ENCODE peak calls at places on chromosomes 6 and 20, in six cellular contexts. G is sigmoid colon, I is astrocyte, R is heart right ventricle, S is dorsolateral prefrontal cortex, C is BJ. J is an unnamed sample. For H3K27me3, the result is how much of the 10 kb centered on the place peaks cover.

GRCh38 chr6:44976677-44977405 is 351.3 kb upstream of the RUNX2 start:
- DNase-seq in S (no peak), C (no peak), R (no peak), I (peak), G (no peak), J (no peak)

GRCh38 chr6:135299256-135299655 is 118.1 kb downstream of the MYB start:
- DNase-seq in S (no peak), R (no peak), C (no peak), I (peak), G (no peak), J (no peak)

GRCh38 chr6:37791156-37791919 is 28.2 kb upstream of the ZFAND3 start:
- DNase-seq in S (peak), I (peak), R (peak), C (peak), G (peak), J (peak)

GRCh38 chr6:102812242-102812641 is 1418.7 kb downstream of the GRIK2 start:
- DNase-seq in C (peak), G (no peak), S (no peak), I (no peak), R (no peak), J (no peak)

GRCh38 chr20:16639027-16639941 is 66.0 kb upstream of the KIF16B start:
- DNase-seq in S (no peak), R (no peak), C (no peak), I (no peak), G (no peak), J (no peak)

GRCh38 chr6:13453771-13454251 is 33.6 kb downstream of the GFOD1 start:
- DNase-seq in I (peak), S (no peak), G (no peak), R (no peak), C (no peak), J (peak)

GRCh38 chr20:54026300-54027064 is 43.9 kb downstream of the BCAS1 start:
- DNase-seq in G (no peak), R (no peak), C (no peak), I (no peak), S (no peak), J (no peak)

GRCh38 chr20:14189794-14190402 is 147.5 kb downstream of the FLRT3 start:
- DNase-seq in S (no peak), C (no peak), G (no peak), R (no peak), I (peak), J (no peak)

GRCh38 chr20:33311011-33311410 is 28.0 kb downstream of the BPIFB1 start:
- DNase-seq in C (no peak), I (no peak), G (no peak), R (no peak), S (no peak), J (no peak)

GRCh38 chr6:44732243-44732642 is 344.7 kb downstream of the CDC5L start:
- DNase-seq in C (no peak), S (no peak), G (no peak), R (no peak), I (no peak), J (no peak)

GRCh38 chr6:70221025-70221714 is 81.7 kb downstream of the COL9A1 start:
- DNase-seq in I (peak), R (no peak), C (no peak), S (no peak), G (no peak), J (no peak)

GRCh38 chr20:3811421-3812258 is 8.7 kb upstream of the AP5S1 start:
- DNase-seq in S (peak), I (peak), G (peak), C (peak), R (peak), J (no peak)
- H3K4me3 ChIP-seq in S (peak), I (peak), G (peak), C (peak), R (peak), J (no peak)

GRCh38 chr6:117906454-117906904 is 585 bp upstream of the SLC35F1 start:
- DNase-seq in C (no peak), I (no peak), G (no peak), R (no peak), S (no peak), J (no peak)

GRCh38 chr6:117908246-117909107 is 1.4 kb downstream of the SLC35F1 start:
- DNase-seq in G (no peak), R (no peak), C (no peak), S (peak), I (no peak), J (no peak)

GRCh38 chr6:117909638-117910037 is 2.6 kb downstream of the SLC35F1 start:
- DNase-seq in S (no peak), I (no peak), R (no peak), C (no peak), G (no peak), J (no peak)

GRCh38 chr6:117906905-117907599 is at the start of gene SLC35F1:
- DNase-seq in G (no peak), S (peak), R (peak), I (peak), C (no peak), J (peak)

GRCh38 chr6:117907600-117908245 is 659 bp downstream of the SLC35F1 start:
- DNase-seq in C (no peak), G (no peak), S (no peak), R (no peak), I (no peak), J (peak)
- H3K27me3 ChIP-seq in C (under half), G (under half), S (under half), R (half or more), I (under half), J (under half)

GRCh38 chr20:36385503-36385902 is 79.4 kb downstream of the DLGAP4 start:
- DNase-seq in G (no peak), S (no peak), I (no peak), R (no peak), C (no peak), J (no peak)

GRCh38 chr20:36386236-36386635 is 80.1 kb downstream of the DLGAP4 start:
- DNase-seq in G (no peak), R (no peak), S (no peak), C (no peak), I (no peak), J (no peak)

GRCh38 chr20:36378686-36379085 is 72.5 kb downstream of the DLGAP4 start:
- DNase-seq in G (no peak), C (no peak), R (no peak), I (no peak), S (no peak), J (no peak)

GRCh38 chr20:36384022-36384619 is 78.0 kb downstream of the DLGAP4 start:
- DNase-seq in S (no peak), I (peak), C (no peak), R (peak), G (no peak), J (no peak)
- TF ChIP-seq CTCF in S (no peak), I (peak), C (peak), R (peak), G (no peak), J (peak)

DNA sequence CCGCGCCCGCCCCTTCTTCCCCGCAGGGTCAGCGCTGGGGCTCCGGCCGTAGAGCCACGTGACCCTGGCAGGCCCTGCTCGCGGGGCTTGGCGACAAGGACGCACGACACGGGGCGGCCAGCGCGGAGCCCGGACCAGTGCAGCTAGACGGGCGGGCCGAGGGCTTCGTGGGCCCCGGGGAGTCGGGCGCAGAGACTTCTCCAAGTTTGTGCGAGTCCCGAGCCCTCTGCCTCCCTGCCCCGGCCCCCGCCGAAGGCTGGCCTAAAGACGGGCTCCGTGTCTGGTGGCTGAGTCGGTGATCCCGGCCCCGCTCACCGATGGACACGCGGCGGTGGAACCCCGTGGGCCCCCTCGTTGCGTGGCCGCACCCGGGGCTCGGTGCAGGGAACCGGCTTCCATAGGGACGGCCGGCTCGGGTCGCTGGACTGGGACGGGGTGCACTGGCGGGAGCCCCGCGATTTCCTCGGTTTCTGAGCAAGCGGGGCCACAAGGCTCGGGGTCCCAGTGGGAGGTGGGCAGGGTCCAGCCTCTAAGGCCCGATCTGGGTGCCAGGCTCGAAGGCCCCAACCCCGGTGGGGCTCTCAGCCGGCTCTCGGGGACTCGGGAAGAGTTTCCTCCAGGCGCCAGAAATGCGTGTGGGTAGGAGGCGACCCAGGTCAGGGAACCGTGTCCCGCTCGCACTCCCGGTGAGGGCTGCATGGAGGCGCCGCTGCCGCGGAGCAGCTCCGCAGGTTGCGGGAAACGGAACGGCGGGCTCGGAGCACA is 461 bp upstream of the GATA5 start:
- DNase-seq in R (no peak), C (no peak), S (no peak), G (no peak), I (no peak), J (no peak)
- H3K4me3 ChIP-seq in R (peak), C (no peak), S (no peak), G (peak), I (no peak), J (no peak)

DNA sequence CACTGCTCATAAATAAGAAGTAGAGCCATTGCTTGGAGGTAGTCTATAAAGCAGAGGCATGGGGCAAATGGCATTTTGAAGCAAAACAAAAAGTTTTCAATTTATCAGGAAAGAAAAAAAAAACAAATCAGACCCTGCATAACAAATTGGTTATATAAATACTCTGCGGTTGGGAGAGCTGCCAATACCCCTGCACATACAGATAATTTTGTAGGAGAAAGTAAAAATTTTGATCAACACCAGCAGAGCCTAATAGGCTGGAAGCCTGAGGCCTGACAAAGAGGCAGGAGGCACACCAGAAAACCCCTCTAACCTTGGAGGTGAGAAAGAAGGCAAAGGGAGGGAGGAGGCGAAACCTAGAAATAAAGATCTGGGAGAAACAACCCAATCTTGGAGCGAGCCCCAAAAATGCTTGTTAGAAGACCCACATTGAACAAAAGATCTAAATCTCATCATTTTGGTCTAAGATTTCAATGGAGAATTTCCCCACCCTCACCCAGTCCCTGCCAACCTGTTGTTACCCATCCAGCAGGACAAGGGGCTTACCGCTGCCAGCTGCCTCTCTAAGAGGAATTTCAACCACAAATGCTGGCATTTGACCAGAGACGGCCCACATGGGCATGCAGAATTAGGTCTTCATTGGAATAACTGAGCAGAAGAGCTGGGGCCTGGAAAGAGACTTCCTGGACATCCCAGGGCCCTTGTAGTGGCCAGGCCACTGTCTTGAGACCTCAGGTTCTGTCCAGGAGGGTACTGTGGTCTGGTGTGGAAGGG is 28.4 kb downstream of the FOXA2 start:
- DNase-seq in S (no peak), G (no peak), I (no peak), R (no peak), C (no peak), J (no peak)
- H3K27me3 ChIP-seq in S (under half), G (under half), I (under half), R (half or more), C (under half), J (under half)

GRCh38 chr6:46816626-46817025 is 23.4 kb downstream of the MEP1A start:
- DNase-seq in I (no peak), S (no peak), G (no peak), C (no peak), R (no peak), J (no peak)

GRCh38 chr6:46819561-46819960 is 26.4 kb downstream of the MEP1A start:
- DNase-seq in S (no peak), I (no peak), R (no peak), C (no peak), G (no peak), J (no peak)

GRCh38 chr6:46815130-46815529 is 21.9 kb downstream of the MEP1A start:
- DNase-seq in S (no peak), I (no peak), G (no peak), C (no peak), R (no peak), J (no peak)
- TF ChIP-seq CTCF in S (no peak), I (no peak), G (no peak), C (no peak), R (no peak), J (no peak)

J was measured in GM06990.